ENCODE peak calls at places on chromosomes 13 and 19, in six cellular contexts. Q is breast epithelium, K is spleen, F is esophagus muscularis mucosa, B is uterus, P is body of pancreas. U is an unnamed sample.

GRCh38 chr19:17327654-17328516 is 6.8 kb downstream of the ANO8 start:
- DNase-seq in K (peak), Q (peak), F (no peak), B (peak), P (peak), U (no peak)

GRCh38 chr19:54707932-54708331 is 16.3 kb upstream of the KIR3DL3 start:
- DNase-seq in K (peak), B (no peak), Q (no peak), P (no peak), F (no peak), U (no peak)

GRCh38 chr19:18027151-18027550 is 19.2 kb downstream of the ARRDC2 start:
- DNase-seq in K (no peak), B (no peak), F (no peak), P (no peak), Q (no peak), U (no peak)

GRCh38 chr19:40592170-40592569 is 9.0 kb upstream of the LTBP4 start:
- DNase-seq in F (no peak), B (no peak), Q (no peak), K (no peak), P (no peak), U (no peak)

GRCh38 chr13:75481176-75482069 is 546 bp downstream of the TBC1D4 start:
- DNase-seq in K (peak), Q (no peak), B (peak), F (no peak), P (peak), U (peak)

GRCh38 chr13:73220966-73221720 is 162.3 kb downstream of the KLF5 start:
- DNase-seq in F (no peak), B (no peak), Q (no peak), K (no peak), P (no peak), U (no peak)

GRCh38 chr19:48121909-48122371 is 11.3 kb upstream of the PLA2G4C start:
- DNase-seq in B (no peak), F (no peak), P (no peak), Q (peak), K (peak), U (no peak)

GRCh38 chr19:15332311-15332996 is at the start of gene BRD4:
- DNase-seq in P (peak), Q (peak), K (peak), B (peak), F (no peak), U (peak)

GRCh38 chr13:42354246-42355117 is 82.5 kb downstream of the AKAP11 start:
- DNase-seq in K (no peak), F (peak), Q (no peak), P (peak), B (no peak), U (peak)

GRCh38 chr13:91133941-91134772 is 213.3 kb upstream of the MIR17HG start:
- DNase-seq in Q (peak), K (no peak), F (no peak), B (no peak), P (peak), U (no peak)

GRCh38 chr13:21526707-21527454 is 67.8 kb upstream of the ZDHHC20 start:
- DNase-seq in K (no peak), F (no peak), P (no peak), Q (no peak), B (no peak), U (no peak)

GRCh38 chr19:8412783-8413592 is at the start of gene MARCHF2:
- DNase-seq in Q (peak), F (peak), P (peak), K (peak), B (peak), U (peak)
- TF ChIP-seq POLR2A in Q (no peak), F (no peak), P (no peak), K (peak), B (no peak), U (peak)

DNA sequence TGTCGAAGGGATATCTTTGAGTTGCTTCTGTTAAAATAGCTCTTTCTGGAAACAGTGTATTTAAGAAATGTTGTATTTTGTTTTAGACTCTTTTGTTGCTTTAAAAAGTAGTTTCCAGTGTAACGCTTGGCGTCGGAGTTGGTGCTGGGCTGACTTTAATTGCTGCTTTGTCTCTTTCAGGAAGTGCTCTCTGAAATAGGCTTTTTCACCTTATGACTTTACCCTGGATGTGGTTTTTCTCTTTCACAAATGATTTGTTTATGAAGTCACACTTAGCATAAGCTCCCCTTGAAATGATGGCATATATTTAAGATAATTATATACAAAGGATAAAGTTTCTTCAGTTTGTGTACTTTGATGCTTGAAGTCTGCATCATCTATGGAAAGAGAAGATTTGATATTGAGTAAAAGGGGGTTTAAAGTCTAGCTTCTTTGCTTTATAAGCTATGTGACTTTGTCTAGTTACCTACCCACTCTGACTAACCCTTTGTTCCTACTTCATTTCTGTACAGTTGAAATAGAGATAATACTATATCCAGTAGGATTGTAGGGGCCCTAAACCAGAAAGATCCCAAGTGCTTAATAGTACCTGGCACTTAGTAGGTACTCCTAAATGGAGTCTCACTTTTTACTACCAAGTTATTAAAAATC is at the start of gene GPR18:
- DNase-seq in B (no peak), K (no peak), P (no peak), Q (no peak), F (no peak), U (no peak)
- H3K27ac ChIP-seq in B (no peak), K (peak), P (no peak), Q (peak), F (no peak), U (peak)

GRCh38 chr19:2540646-2541454 is 64.9 kb downstream of the GADD45B start:
- DNase-seq in P (peak), B (peak), K (peak), F (peak), Q (peak), U (peak)
- TF ChIP-seq POLR2A in P (peak), B (no peak), K (no peak), F (no peak), Q (no peak), U (no peak)

GRCh38 chr13:33694546-33694945 is 123.4 kb upstream of the RFC3 start:
- DNase-seq in Q (no peak), K (no peak), B (no peak), P (no peak), F (no peak), U (no peak)

GRCh38 chr13:33691980-33692379 is 126.0 kb upstream of the RFC3 start:
- DNase-seq in Q (no peak), K (no peak), P (no peak), F (no peak), B (no peak), U (no peak)

GRCh38 chr13:33692531-33692930 is 125.4 kb upstream of the RFC3 start:
- DNase-seq in F (no peak), B (no peak), K (no peak), Q (no peak), P (no peak), U (no peak)

GRCh38 chr13:33696530-33696929 is 121.4 kb upstream of the RFC3 start:
- DNase-seq in F (no peak), P (no peak), B (no peak), K (no peak), Q (no peak), U (no peak)

DNA sequence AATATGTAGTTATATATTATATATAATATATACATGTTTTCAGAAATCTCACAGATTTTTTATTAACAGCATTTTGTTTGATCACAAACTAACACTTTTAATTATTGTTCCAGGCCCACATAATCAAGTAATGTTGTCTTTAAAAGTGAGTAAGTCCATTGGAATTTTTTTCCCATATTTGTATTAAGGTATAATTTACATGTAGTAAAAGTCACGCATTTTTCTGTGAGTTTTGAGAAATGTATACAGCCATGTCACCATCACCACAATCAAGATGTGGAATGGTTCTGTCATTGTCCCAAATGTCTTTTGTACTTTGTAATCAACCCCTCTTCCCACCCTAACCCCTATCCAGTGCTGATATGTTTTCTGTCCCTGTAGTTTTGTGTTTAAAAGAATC is 120.0 kb upstream of the RFC3 start:
- DNase-seq in K (no peak), P (no peak), Q (no peak), F (peak), B (no peak), U (no peak)
- H3K27ac ChIP-seq in K (no peak), P (no peak), Q (no peak), F (no peak), B (no peak), U (no peak)

DNA sequence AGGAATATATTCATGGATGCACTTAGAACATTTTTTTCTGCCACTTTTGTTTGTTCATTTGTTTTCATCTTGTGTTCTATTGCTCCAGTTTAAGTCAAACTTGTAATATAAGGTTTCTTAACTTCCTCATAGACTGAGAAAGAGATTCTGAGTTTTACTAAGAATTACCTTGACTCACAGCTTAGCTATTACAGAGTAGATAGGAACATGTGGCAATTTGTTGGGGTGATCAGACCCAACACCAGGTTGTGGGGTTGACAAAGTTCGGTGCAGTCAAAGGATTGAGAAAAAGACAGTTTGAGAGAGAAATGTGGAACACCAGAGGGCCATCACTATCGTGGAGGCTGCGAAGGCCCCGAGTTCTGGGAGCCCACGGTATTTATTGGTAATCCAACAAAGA is 2526.0 kb downstream of the PCDH9 start:
- DNase-seq in K (no peak), Q (no peak), B (no peak), P (no peak), F (no peak), U (no peak)
- TF ChIP-seq POLR2A in K (no peak), Q (no peak), B (no peak), P (no peak), F (no peak), U (no peak)

DNA sequence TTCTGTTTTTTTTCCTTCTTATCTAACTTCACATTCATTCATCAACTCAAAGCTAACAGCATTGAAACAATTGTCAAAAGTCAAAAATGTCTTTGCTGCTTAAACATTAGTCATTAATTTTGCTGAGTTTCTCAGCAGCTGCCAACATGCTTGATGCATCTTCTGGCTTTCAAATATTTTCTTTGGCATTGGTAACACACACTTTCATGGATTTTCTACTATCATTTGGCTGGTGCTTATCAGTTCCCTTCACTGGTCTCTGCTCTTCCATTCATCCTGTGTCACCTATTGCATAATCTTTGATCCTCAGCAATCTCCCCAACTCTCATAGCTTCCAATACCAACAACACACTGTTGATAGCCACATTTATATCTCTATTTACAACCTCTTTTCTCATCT is 1445.2 kb downstream of the EFNB2 start:
- DNase-seq in B (no peak), K (no peak), Q (no peak), F (no peak), P (no peak), U (no peak)
- H3K27ac ChIP-seq in B (no peak), K (no peak), Q (no peak), F (no peak), P (no peak), U (no peak)

DNA sequence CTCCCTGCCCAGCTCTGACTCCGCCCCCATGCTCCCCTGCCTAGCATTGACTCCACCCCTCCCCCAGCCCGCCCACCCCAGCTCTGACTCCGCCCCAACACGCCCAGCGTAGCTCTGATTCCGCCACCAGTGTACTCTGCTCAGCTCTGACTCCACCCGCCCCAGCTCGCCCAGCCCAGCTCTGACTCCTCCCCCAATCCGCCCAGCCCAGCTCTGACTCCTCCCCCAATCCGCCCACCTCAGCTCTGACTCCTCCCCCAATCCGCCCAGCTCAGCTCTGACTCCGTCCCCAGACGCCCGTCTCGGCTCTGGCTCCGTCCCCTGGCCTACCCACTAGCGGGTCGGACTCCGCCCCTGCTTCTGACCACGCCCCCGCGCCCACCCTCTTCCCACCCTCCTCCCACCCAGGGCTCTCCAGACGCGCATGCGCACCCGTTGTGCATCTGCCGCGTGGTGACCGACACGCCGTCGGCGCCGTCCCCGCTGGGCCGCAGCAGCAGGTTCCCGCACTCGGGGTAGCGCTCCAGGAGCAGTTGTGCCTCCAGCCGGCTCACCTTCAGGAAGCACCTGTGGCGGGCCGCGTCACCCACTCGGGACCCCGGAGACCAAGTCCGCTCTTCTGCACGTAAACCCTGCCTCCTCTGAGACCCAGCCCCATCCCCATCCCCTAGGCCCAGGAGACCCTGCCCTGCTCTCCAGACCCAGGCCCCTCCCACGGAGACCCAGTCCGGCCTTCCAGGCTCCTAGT is 10.2 kb downstream of the STAP2 start:
- DNase-seq in F (peak), K (peak), Q (peak), P (peak), B (peak), U (peak)
- TF ChIP-seq POLR2A in F (no peak), K (no peak), Q (peak), P (peak), B (no peak), U (no peak)

GRCh38 chr19:13035820-13036365 is 40.6 kb downstream of the NFIX start:
- DNase-seq in K (no peak), B (no peak), F (no peak), P (no peak), Q (no peak), U (no peak)
- H3K27ac ChIP-seq in K (no peak), B (peak), F (peak), P (peak), Q (peak), U (peak)

U was measured in heart left ventricle.